ENCODE peak calls at places on chromosomes 5 and 9, in ten cellular contexts. F is CMK; H is stimulated activated CD4-positive, alpha-beta T cell treated with anti-CD3 and anti-CD28 coated beads, Interleukin-2, amount 100 ng/mL, for 4 hours; J is stimulated activated naive CD8-positive, alpha-beta T cell treated with anti-CD3 and anti-CD28 coated beads, Interleukin-15, amount 100 ng/mL, for 72 hours; K is cardiac fibroblast; E is LoVo; M is NCI-H2107; G is stimulated activated CD8-positive, alpha-beta memory T cell treated with anti-CD3 and anti-CD28 coated beads, Interleukin-4, amount 100 ng/mL, for 1 hour; W is fibroblast of lung; N is T-helper 9 cell. U is an unnamed sample.
A peak's percentile ranks its signal among the peaks of the same experiment; 100 is the strongest.

GRCh38 chr9:96015876-96016686 is 140.6 kb downstream of the ERCC6L2 start:
- DNase-seq in F (no peak), H (peak; percentile 57), J (peak; percentile 38), K (no peak), E (no peak), M (no peak), G (no peak), W (no peak), N (no peak), U (no peak)

GRCh38 chr5:149356391-149356790 is 1.5 kb upstream of the PCYOX1L start:
- DNase-seq in F (no peak), H (no peak), J (no peak), K (peak; percentile 51), E (no peak), M (no peak), G (no peak), W (no peak), N (no peak), U (no peak)

GRCh38 chr5:59097116-59097515 is 514.2 kb downstream of the RAB3C start:
- DNase-seq in F (no peak), H (no peak), J (no peak), K (peak; percentile 59), E (no peak), M (no peak), G (no peak), W (peak; percentile 83), N (no peak), U (no peak)

GRCh38 chr5:4022991-4023390 is 427.4 kb downstream of the IRX1 start:
- DNase-seq in F (no peak), H (no peak), J (no peak), K (no peak), E (no peak), M (no peak), G (no peak), W (no peak), N (no peak), U (no peak)

GRCh38 chr9:5470816-5471215 is 20.5 kb downstream of the CD274 start:
- DNase-seq in F (no peak), H (no peak), J (no peak), K (no peak), E (no peak), M (no peak), G (no peak), W (no peak), N (no peak), U (no peak)

GRCh38 chr9:80926611-80927010 is 762.7 kb downstream of the TLE1 start:
- DNase-seq in F (no peak), H (no peak), J (no peak), K (no peak), E (no peak), M (no peak), G (no peak), W (no peak), N (no peak), U (no peak)

GRCh38 chr9:124510650-124511425 is 3.6 kb upstream of the NR5A1 start:
- DNase-seq in F (no peak), H (no peak), J (no peak), K (peak; percentile 33), E (no peak), M (no peak), G (no peak), W (peak; percentile 12), N (no peak), U (no peak)

GRCh38 chr9:80026121-80026520 is 454.4 kb downstream of the TLE4 start:
- DNase-seq in F (no peak), H (no peak), J (no peak), K (no peak), E (no peak), M (no peak), G (no peak), W (no peak), N (no peak), U (no peak)

GRCh38 chr5:67773439-67773988 is 442.0 kb upstream of the PIK3R1 start:
- DNase-seq in F (no peak), H (no peak), J (no peak), K (peak; percentile 67), E (peak; percentile 22), M (no peak), G (no peak), W (peak; percentile 23), N (no peak), U (no peak)

GRCh38 chr5:156128026-156128425 is 198.9 kb upstream of the SGCD start:
- DNase-seq in F (no peak), H (no peak), J (no peak), K (no peak), E (no peak), M (no peak), G (no peak), W (no peak), N (no peak), U (no peak)

GRCh38 chr5:949815-950560 is 57.3 kb downstream of the TRIP13 start:
- DNase-seq in F (no peak), H (no peak), J (no peak), K (no peak), E (no peak), M (no peak), G (no peak), W (no peak), N (no peak), U (no peak)

GRCh38 chr5:39253211-39253610 is 33.8 kb upstream of the FYB1 start:
- DNase-seq in F (no peak), H (no peak), J (no peak), K (peak; percentile 66), E (no peak), M (no peak), G (no peak), W (peak; percentile 28), N (no peak), U (no peak)

GRCh38 chr9:114953917-114954316 is 23.5 kb upstream of the TNFSF8 start:
- DNase-seq in F (no peak), H (no peak), J (no peak), K (peak; percentile 91), E (peak; percentile 48), M (no peak), G (no peak), W (peak; percentile 95), N (no peak), U (no peak)

GRCh38 chr5:147628054-147628895 is 118.4 kb upstream of the DPYSL3 start:
- DNase-seq in F (no peak), H (peak; percentile 3), J (peak; percentile 55), K (peak; percentile 74), E (peak; percentile 74), M (peak; percentile 32), G (peak; percentile 6), W (peak; percentile 77), N (peak; percentile 5), U (peak; percentile 51)

U was measured in NCI-H1436 treated with DMSO at 0.1 percent for 48 hours.